ENCODE peak calls at places on chromosomes 4 and X, in eight cellular contexts. H is GM10248; N is activated CD8-positive, alpha-beta memory T cell treated with anti-CD3 and anti-CD28 coated beads, Interleukin-2, amount 10 ng/mL, durations not matched to agents 7 days and 5 days; O is HuH-7; A is progenitor cell of endocrine pancreas; P is endodermal cell; W is GM12878; M is M059J. K is an unnamed sample.

GRCh38 chr4:169940460-169940859 is 85.7 kb downstream of the MFAP3L start:
- DNase-seq in H (no peak), N (no peak), O (peak), A (no peak), P (peak), W (no peak), M (no peak), K (no peak)

GRCh38 chr4:136741468-136741867 is 790.8 kb downstream of the PCDH18 start:
- DNase-seq in H (no peak), N (no peak), O (no peak), A (no peak), P (no peak), W (no peak), M (peak), K (no peak)

GRCh38 chr4:100569196-100569595 is 51.4 kb upstream of the EMCN start:
- DNase-seq in H (peak), N (no peak), O (no peak), A (no peak), P (no peak), W (no peak), M (no peak), K (peak)

GRCh38 chr4:154707877-154708276 is 35.9 kb upstream of the LRAT start:
- DNase-seq in H (no peak), N (no peak), O (no peak), A (no peak), P (no peak), W (no peak), M (no peak), K (no peak)

GRCh38 chr4:54663181-54663580 is 5.4 kb downstream of the KIT start:
- DNase-seq in H (no peak), N (no peak), O (no peak), A (no peak), P (no peak), W (no peak), M (no peak), K (no peak)

GRCh38 chrX:68947882-68948605 is 119.2 kb downstream of the EFNB1 start:
- DNase-seq in H (peak), N (no peak), O (no peak), A (no peak), P (no peak), W (no peak), M (no peak), K (no peak)

GRCh38 chrX:130975947-130976346 is 72.9 kb upstream of the ENOX2 start:
- DNase-seq in H (peak), N (peak), O (peak), A (peak), P (peak), W (no peak), M (peak), K (peak)

GRCh38 chrX:81301877-81302276 is 100.0 kb downstream of the SH3BGRL start:
- DNase-seq in H (no peak), N (no peak), O (no peak), A (no peak), P (no peak), W (no peak), M (peak), K (no peak)

GRCh38 chr4:12724520-12724919 is 759.6 kb downstream of the RAB28 start:
- DNase-seq in H (no peak), N (no peak), O (peak), A (no peak), P (no peak), W (no peak), M (peak), K (no peak)

GRCh38 chr4:82569076-82569475 is 7.3 kb upstream of the TMEM150C start:
- DNase-seq in H (no peak), N (no peak), O (no peak), A (no peak), P (no peak), W (no peak), M (no peak), K (no peak)

GRCh38 chr4:140703463-140703862 is 52.7 kb downstream of the TBC1D9 start:
- DNase-seq in H (no peak), N (no peak), O (no peak), A (no peak), P (no peak), W (no peak), M (peak), K (no peak)

GRCh38 chr4:8259743-8260430 is 9.7 kb upstream of the HTRA3 start:
- DNase-seq in H (no peak), N (no peak), O (no peak), A (no peak), P (no peak), W (no peak), M (no peak), K (no peak)

GRCh38 chrX:57481514-57481913 is 110.3 kb upstream of the ZXDB start:
- DNase-seq in H (no peak), N (no peak), O (no peak), A (no peak), P (no peak), W (no peak), M (no peak), K (no peak)

GRCh38 chrX:94492541-94492940 is 818.5 kb downstream of the FAM133A start:
- DNase-seq in H (no peak), N (no peak), O (no peak), A (peak), P (peak), W (no peak), M (no peak), K (no peak)

GRCh38 chr4:168868044-168868855 is 141.8 kb downstream of the CBR4 start:
- DNase-seq in H (no peak), N (no peak), O (no peak), A (no peak), P (no peak), W (no peak), M (no peak), K (no peak)

GRCh38 chr4:13615162-13615561 is 12.4 kb downstream of the BOD1L1 start:
- DNase-seq in H (peak), N (no peak), O (no peak), A (no peak), P (no peak), W (no peak), M (no peak), K (no peak)

GRCh38 chr4:7285244-7286122 is 93.1 kb downstream of the SORCS2 start:
- DNase-seq in H (no peak), N (no peak), O (no peak), A (no peak), P (no peak), W (no peak), M (no peak), K (no peak)

GRCh38 chr4:40307627-40308497 is 27.3 kb upstream of the CHRNA9 start:
- DNase-seq in H (no peak), N (peak), O (no peak), A (no peak), P (peak), W (peak), M (no peak), K (peak)